ENCODE peak calls at places on chromosomes 6 and 20, in seven cellular contexts. T, P, U, I, F, L and W are unnamed samples.

GRCh38 chr20:652611-653109 is 340 bp downstream of the SRXN1 start:
- DNase-seq in T (peak; percentile 89), P (no peak), U (no peak), I (peak; percentile 74), F (no peak), L (peak; percentile 22), W (no peak)

GRCh38 chr20:49344975-49345374 is 67.1 kb upstream of the ZNFX1 start:
- DNase-seq in T (no peak), P (no peak), U (no peak), I (peak; percentile 90), F (no peak), L (peak; percentile 41), W (no peak)

GRCh38 chr20:38151455-38151854 is 13.6 kb downstream of the TGM2 start:
- DNase-seq in T (no peak), P (no peak), U (no peak), I (no peak), F (no peak), L (no peak), W (no peak)

GRCh38 chr20:48621256-48622078 is 206.3 kb downstream of the PREX1 start:
- DNase-seq in T (peak; percentile 74), P (no peak), U (no peak), I (no peak), F (no peak), L (peak; percentile 44), W (no peak)

GRCh38 chr20:40813213-40813510 is 124.1 kb upstream of the MAFB start:
- DNase-seq in T (no peak), P (no peak), U (no peak), I (no peak), F (no peak), L (no peak), W (no peak)

GRCh38 chr6:147604373-147604772 is 95.9 kb downstream of the SAMD5 start:
- DNase-seq in T (no peak), P (no peak), U (no peak), I (no peak), F (no peak), L (no peak), W (no peak)

GRCh38 chr6:106056060-106056737 is 29.9 kb upstream of the PRDM1 start:
- DNase-seq in T (no peak), P (no peak), U (no peak), I (no peak), F (no peak), L (no peak), W (no peak)

GRCh38 chr20:24953621-24954133 is 4.6 kb downstream of the CST7 start:
- DNase-seq in T (peak; percentile 77), P (no peak), U (no peak), I (peak; percentile 60), F (no peak), L (no peak), W (no peak)

GRCh38 chr6:64988148-64988547 is 718.9 kb downstream of the EYS start:
- DNase-seq in T (no peak), P (no peak), U (no peak), I (no peak), F (peak; percentile 21), L (no peak), W (no peak)

GRCh38 chr20:40683221-40683893 is 5.7 kb downstream of the MAFB start:
- DNase-seq in T (peak; percentile 83), P (no peak), U (no peak), I (no peak), F (no peak), L (no peak), W (no peak)

GRCh38 chr6:20366082-20366834 is 35.4 kb upstream of the E2F3 start:
- DNase-seq in T (no peak), P (no peak), U (no peak), I (no peak), F (no peak), L (peak; percentile 9), W (no peak)

GRCh38 chr20:30376767-30377658 is 880.5 kb upstream of the DEFB115 start:
- DNase-seq in T (peak; percentile 94), P (peak; percentile 68), U (peak; percentile 8), I (peak; percentile 76), F (peak; percentile 27), L (peak; percentile 55), W (peak; percentile 2)
- TF ChIP-seq POLR2AphosphoS5 in T (peak; percentile 85), P (peak; percentile 88), U (peak; percentile 50), I (no peak), F (no peak), L (no peak), W (no peak)

DNA sequence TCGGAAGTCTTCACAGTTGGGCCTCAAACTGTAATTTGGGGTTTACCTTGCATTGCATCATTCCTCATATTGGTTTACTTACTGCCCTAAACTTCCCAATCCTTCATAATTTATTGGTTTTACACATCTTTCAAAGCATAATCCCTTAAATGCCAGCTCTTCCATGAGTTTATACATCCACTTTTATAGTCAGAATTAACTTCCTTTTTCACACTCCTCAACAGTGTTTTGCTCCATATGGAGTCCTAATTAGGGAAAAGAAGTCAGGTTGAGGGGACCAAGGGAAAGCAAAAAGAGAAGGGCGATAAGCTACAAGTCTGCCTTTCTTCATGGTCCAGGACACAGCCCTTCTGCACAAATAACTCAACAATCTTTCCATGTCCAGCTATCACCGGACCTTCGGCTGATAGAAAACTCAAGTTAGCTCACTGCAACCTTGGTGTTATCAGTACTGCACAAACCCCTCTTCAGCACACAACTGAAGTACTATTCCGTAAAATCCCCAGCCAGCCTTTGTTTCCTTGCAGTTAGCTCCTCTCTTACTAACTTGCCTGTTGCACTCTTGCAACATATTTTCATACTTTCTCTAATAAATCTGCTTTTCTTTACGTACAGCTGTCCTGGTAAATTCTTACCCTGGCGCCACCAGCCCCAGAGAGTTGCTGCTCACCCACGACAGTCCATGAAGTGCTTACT is 2.0 kb downstream of the EEF1E1 start:
- DNase-seq in T (no peak), P (no peak), U (no peak), I (no peak), F (no peak), L (no peak), W (no peak)
- TF ChIP-seq POLR2A in T (no peak), P (no peak), U (no peak), I (no peak), F (no peak), L (no peak), W (no peak)

DNA sequence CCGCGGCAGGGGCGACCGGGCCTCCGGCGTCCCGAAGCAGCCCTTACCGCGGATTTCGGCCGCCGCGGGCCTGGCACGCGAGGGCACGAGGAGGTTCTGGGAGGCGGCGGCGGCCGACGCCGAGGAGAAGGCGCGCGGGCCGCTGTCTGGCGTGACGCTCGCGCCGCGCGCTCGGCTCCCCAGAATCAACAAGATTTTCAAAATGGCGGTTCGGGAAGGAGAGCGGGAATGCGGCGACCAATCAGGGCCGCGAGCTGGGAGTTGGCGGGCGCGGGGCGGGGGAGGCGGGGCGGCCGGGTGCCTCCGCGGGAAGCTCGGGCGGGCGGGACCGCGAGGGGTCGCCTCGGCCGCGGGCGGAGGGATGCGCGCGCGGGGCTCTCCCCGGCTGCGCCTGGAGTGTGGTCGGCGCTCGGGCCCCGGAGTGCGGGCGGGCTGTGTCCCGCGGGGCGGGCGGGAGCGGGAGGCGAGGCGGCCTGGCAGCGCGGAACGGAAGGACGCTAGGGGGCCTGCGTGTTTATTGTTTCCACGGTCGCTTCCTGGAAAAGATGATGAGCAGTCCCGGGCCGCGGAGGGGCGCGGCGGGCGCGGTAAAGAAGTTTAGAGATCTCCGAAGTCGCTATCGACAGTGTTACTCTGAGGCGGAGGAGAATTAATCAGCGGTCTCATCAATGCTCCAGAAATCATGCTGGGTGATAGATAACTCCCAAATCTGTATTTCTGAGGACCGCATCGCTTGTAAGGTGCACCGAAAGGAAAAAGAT is at the start of gene DEK:
- DNase-seq in T (peak; percentile 94), P (peak; percentile 58), U (peak; percentile 57), I (peak; percentile 94), F (no peak), L (peak; percentile 89), W (peak; percentile 53)
- TF ChIP-seq POLR2AphosphoS5 in T (peak; percentile 78), P (peak; percentile 46), U (no peak), I (peak; percentile 22), F (no peak), L (peak; percentile 29), W (peak; percentile 15)

DNA sequence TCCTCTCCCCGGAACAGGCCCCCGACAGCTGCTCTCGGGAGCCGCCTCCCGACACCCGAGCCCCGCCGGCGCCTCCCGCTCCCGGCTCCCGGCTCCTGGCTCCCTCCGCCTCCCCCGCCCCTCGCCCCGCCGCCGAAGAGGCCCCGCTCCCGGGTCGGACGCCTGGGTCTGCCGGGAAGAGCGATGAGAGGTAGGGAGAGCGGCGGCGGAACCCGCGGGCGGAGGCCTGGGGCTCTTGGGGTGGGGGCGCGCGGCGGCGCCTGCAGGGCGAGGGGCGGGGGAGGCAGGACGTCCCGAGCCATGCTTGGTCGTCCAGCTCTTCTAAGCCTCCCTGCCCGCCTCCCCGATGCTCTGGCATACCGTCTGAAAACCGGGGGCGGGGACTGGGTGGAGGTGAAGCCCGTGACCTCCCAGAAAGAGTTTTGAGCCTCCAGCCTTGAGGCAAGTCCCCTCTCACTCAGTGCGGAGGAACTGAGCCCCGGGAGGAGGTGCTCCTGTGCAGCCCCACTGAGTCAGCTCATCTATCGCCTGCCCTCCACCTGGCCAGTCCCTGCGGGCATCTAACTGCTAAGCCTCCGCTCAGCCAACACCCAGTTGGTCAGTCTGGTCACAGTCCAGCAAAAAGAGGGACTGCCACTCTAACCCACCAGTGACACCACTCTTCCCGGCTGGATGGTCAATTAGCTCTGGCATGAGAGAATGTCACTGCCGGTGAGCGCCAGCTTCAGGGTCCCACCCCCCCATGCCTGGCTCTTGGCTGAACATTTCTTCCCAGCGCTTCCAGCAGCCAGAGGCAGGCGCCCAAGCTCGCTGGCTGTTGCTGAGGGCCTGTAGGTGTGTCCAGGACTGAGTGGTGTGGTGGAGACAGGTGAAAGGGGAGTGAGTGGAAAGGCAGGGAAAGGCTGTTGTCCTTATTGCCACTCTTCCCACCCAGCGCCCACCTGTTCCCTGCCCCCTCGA is 482 bp downstream of the DDR1 start:
- DNase-seq in T (peak; percentile 83), P (no peak), U (peak; percentile 69), I (peak; percentile 80), F (no peak), L (peak; percentile 62), W (peak; percentile 61)
- TF ChIP-seq POLR2A in T (no peak), P (no peak), U (no peak), I (no peak), F (no peak), L (no peak), W (no peak)

GRCh38 chr20:62133864-62134263 is 9.3 kb downstream of the PSMA7 start:
- DNase-seq in T (no peak), P (no peak), U (peak; percentile 50), I (no peak), F (no peak), L (no peak), W (no peak)

GRCh38 chr20:62136283-62137091 is 6.7 kb downstream of the PSMA7 start:
- DNase-seq in T (peak; percentile 88), P (peak; percentile 44), U (no peak), I (no peak), F (no peak), L (peak; percentile 72), W (no peak)

GRCh38 chr20:62135573-62136266 is 7.5 kb downstream of the PSMA7 start:
- DNase-seq in T (no peak), P (no peak), U (no peak), I (no peak), F (no peak), L (no peak), W (no peak)

GRCh38 chr20:62133051-62133845 is 9.9 kb downstream of the PSMA7 start:
- DNase-seq in T (peak; percentile 83), P (no peak), U (no peak), I (no peak), F (no peak), L (no peak), W (no peak)

DNA sequence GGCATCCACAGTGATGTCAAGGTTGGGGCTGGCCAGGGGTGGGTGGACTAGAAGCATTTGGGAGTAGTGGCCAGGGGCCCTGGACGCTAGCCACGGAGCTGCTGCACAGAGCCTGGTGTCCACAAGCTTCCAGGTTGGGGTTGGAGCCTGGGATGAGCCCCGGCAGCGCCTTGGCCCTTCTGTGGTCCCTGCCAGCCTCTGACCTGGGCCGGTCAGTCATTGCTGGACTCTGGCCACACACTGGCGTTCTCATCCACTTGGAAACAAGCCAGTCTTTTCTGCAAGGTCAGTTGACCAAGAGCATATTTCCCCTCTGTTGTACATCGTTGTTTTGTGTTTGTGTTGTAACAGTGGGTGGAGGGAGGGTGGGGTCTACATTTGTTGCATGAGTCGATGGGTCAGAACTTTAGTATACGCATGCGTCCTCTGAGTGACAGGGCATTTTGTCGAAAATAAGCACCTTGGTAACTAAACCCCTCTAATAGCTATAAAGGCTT is 8.4 kb downstream of the PSMA7 start:
- DNase-seq in T (no peak), P (no peak), U (no peak), I (no peak), F (no peak), L (no peak), W (no peak)
- TF ChIP-seq POLR2AphosphoS5 in T (peak; percentile 75), P (peak; percentile 28), U (peak; percentile 53), I (no peak), F (no peak), L (no peak), W (peak; percentile 54)